ENCODE peak calls at places on chromosomes 2 and 18, in five cellular contexts. Y is HCT116, J is gastrocnemius medialis, I is colonic mucosa, B is neural progenitor cell. K is an unnamed sample. For H3K4me1, the result is how much of the 10 kb centered on the place peaks cover.

GRCh38 chr18:48470484-48471180 is 61.4 kb upstream of the ZBTB7C start:
- DNase-seq in Y (no peak), J (no peak), I (no peak), B (no peak), K (no peak)

GRCh38 chr18:48342125-48342524 is 67.1 kb downstream of the ZBTB7C start:
- DNase-seq in Y (no peak), J (no peak), I (no peak), B (peak), K (no peak)

GRCh38 chr18:74353169-74353775 is 37.6 kb downstream of the C18orf63 start:
- DNase-seq in Y (peak), J (peak), I (peak), B (peak), K (peak)

GRCh38 chr2:75592028-75592427 is 31.3 kb upstream of the EVA1A start:
- DNase-seq in Y (peak), J (no peak), I (no peak), B (no peak), K (no peak)

GRCh38 chr2:71008342-71008741 is 13.7 kb upstream of the TEX261 start:
- DNase-seq in Y (no peak), J (no peak), I (no peak), B (peak), K (no peak)

GRCh38 chr2:17520761-17521160 is 2.5 kb upstream of the RAD51AP2 start:
- DNase-seq in Y (no peak), J (no peak), I (no peak), B (no peak), K (no peak)

GRCh38 chr18:23250893-23251656 is 115.8 kb downstream of the CABLES1 start:
- DNase-seq in Y (no peak), J (no peak), I (no peak), B (no peak), K (no peak)

GRCh38 chr2:72081450-72081849 is 66.2 kb downstream of the CYP26B1 start:
- DNase-seq in Y (no peak), J (no peak), I (no peak), B (no peak), K (no peak)

GRCh38 chr2:56170536-56170935 is 13.3 kb upstream of the CCDC85A start:
- DNase-seq in Y (no peak), J (no peak), I (no peak), B (no peak), K (no peak)

GRCh38 chr2:149290662-149291061 is 39.7 kb upstream of the LYPD6 start:
- DNase-seq in Y (no peak), J (no peak), I (no peak), B (peak), K (no peak)

GRCh38 chr2:96594282-96594681 is 43.8 kb downstream of the KANSL3 start:
- DNase-seq in Y (no peak), J (no peak), I (no peak), B (no peak), K (no peak)

GRCh38 chr2:80058562-80058961 is 246.0 kb downstream of the LRRTM1 start:
- DNase-seq in Y (no peak), J (no peak), I (no peak), B (peak), K (no peak)

GRCh38 chr2:50863856-50864255 is 168.1 kb downstream of the NRXN1 start:
- DNase-seq in Y (no peak), J (no peak), I (no peak), B (peak), K (no peak)

GRCh38 chr18:7946724-7947377 is 379.7 kb downstream of the PTPRM start:
- DNase-seq in Y (peak), J (no peak), I (peak), B (peak), K (peak)

GRCh38 chr2:54634564-54635511 is 88.6 kb upstream of the EML6 start:
- DNase-seq in Y (no peak), J (peak), I (no peak), B (no peak), K (no peak)

GRCh38 chr2:67057901-67058703 is 339.0 kb upstream of the ETAA1 start:
- DNase-seq in Y (no peak), J (no peak), I (no peak), B (no peak), K (peak)

GRCh38 chr2:203685081-203685621 is 21.3 kb upstream of the CD28 start:
- DNase-seq in Y (no peak), J (no peak), I (no peak), B (no peak), K (no peak)

GRCh38 chr18:55869547-55869946 is 281.6 kb upstream of the TCF4 start:
- DNase-seq in Y (no peak), J (no peak), I (no peak), B (no peak), K (no peak)

GRCh38 chr2:26457241-26457666 is 20.7 kb downstream of the OTOF start:
- DNase-seq in Y (no peak), J (no peak), I (no peak), B (no peak), K (peak)

GRCh38 chr2:138132108-138132507 is 167.8 kb downstream of the HNMT start:
- DNase-seq in Y (no peak), J (no peak), I (no peak), B (no peak), K (no peak)

GRCh38 chr2:168178520-168178919 is 68.9 kb downstream of the STK39 start:
- DNase-seq in Y (no peak), J (no peak), I (no peak), B (no peak), K (no peak)

GRCh38 chr2:241492174-241492565 is 16.2 kb downstream of the STK25 start:
- DNase-seq in Y (no peak), J (no peak), I (no peak), B (no peak), K (no peak)

GRCh38 chr18:28015671-28016070 is 161.3 kb downstream of the CDH2 start:
- DNase-seq in Y (no peak), J (no peak), I (no peak), B (no peak), K (no peak)

GRCh38 chr2:230890696-230891095 is 26.0 kb downstream of the ITM2C start:
- DNase-seq in Y (no peak), J (no peak), I (no peak), B (no peak), K (no peak)
- H3K4me1 ChIP-seq in Y (under half), J (under half), I (under half), B (under half), K (under half)

DNA sequence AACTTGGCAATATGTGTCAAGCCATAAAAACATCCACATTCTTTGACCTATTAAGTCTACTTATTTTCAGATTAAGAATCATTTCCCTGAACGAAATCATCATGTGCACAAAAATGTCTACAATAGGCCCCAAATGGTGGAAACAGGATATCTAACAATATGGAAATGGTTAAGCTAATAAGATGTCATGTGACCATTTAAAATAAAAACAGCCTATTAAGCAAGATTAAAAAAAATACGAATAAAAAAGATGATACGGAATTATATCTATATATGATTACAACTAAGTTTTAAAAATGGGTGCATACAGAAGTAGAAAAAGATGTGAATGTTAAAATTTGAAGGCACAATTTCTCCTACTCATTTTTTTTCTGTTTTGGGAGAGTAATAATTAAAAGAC is 118.6 kb upstream of the ACVR1C start:
- DNase-seq in Y (no peak), J (no peak), I (no peak), B (no peak), K (no peak)
- H3K27ac ChIP-seq in Y (no peak), J (peak), I (no peak), B (no peak), K (no peak)

GRCh38 chr2:105397959-105398521 is 811 bp downstream of the FHL2 start:
- DNase-seq in Y (no peak), J (no peak), I (no peak), B (no peak), K (peak)

GRCh38 chr2:105394951-105395611 is 3.8 kb downstream of the FHL2 start:
- DNase-seq in Y (no peak), J (no peak), I (no peak), B (no peak), K (no peak)

GRCh38 chr2:105395691-105396090 is 3.2 kb downstream of the FHL2 start:
- DNase-seq in Y (no peak), J (no peak), I (no peak), B (no peak), K (no peak)

GRCh38 chr2:105397025-105397722 is 1.7 kb downstream of the FHL2 start:
- DNase-seq in Y (peak), J (no peak), I (no peak), B (no peak), K (no peak)

DNA sequence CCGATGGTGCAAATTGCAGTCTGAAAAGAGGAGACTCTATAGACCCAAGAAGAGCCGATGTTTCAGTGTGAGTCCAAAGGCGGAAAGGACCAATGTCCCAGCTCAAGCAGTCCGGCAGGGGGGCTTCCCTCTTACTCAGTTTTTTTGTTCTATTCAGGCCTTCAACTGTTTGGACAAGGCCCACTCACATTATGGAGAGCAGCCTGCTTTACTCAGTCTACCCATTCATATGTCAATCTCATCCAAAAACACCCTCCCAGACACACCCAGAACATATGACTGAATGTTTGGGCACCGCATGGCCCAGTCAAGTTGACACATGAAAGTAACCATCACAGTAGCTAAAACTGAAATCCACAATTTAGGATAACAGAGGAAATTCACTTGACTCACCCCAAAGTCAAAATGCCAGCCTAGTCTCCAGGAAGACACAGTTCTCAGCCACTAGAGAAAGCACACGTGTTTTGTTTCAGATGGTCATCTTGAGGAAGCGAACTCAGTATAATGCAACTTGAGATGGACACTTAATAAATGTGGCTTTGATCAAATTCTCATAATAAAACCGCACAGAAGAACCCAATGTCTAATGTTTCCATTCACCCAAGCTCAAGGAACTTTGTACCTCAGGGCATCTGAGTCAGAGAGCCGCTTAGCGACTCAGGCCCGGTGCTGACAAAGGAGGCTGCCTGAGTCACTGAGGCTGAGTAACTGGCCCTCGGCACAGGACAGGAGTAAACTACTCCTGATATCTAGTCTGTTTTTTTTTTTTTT is 2.4 kb downstream of the FHL2 start:
- DNase-seq in Y (peak), J (peak), I (peak), B (no peak), K (peak)
- H3K4me3 ChIP-seq in Y (peak), J (peak), I (peak), B (no peak), K (peak)

DNA sequence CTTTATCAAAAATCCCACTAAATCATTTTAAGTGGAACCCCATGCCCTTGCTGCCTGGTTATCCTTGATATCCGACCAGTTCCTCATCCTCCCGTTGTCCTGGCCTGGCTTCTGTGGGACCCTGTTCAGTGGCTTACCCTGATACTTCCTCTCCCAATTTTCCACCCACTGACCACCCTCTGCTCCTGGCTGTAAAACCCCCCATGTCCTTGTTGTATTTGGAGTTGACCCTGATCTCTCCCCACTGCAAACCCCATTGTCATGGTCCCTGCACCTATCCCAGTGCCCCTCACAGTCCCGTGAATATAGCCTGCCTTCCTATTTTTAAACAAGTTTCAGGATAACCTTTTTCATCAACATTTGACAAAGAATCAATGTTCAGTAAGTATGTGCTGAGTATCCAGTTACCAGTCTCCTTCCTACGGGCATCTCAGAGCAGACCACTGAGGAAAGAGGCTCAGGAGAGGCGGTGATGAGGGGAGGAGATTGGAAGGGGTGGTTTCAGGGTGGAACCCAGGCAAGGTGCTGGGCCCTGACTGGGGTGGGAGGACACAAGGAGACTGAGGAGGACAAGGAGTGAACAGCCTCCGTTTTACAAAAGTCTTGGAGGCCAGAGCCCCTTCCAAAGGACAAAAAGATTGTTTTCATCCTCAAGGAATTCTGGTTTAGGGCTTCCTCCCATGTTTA is 131.8 kb downstream of the PXDN start:
- DNase-seq in Y (no peak), J (no peak), I (no peak), B (no peak), K (no peak)
- H3K4me1 ChIP-seq in Y (under half), J (under half), I (under half), B (under half), K (under half)

GRCh38 chr2:181646415-181646987 is 10.4 kb downstream of the CERKL start:
- DNase-seq in Y (no peak), J (no peak), I (no peak), B (no peak), K (no peak)

GRCh38 chr2:181643158-181643557 is 13.7 kb downstream of the CERKL start:
- DNase-seq in Y (no peak), J (no peak), I (no peak), B (no peak), K (no peak)

GRCh38 chr2:181639686-181640085 is 17.2 kb downstream of the CERKL start:
- DNase-seq in Y (no peak), J (no peak), I (no peak), B (no peak), K (no peak)

DNA sequence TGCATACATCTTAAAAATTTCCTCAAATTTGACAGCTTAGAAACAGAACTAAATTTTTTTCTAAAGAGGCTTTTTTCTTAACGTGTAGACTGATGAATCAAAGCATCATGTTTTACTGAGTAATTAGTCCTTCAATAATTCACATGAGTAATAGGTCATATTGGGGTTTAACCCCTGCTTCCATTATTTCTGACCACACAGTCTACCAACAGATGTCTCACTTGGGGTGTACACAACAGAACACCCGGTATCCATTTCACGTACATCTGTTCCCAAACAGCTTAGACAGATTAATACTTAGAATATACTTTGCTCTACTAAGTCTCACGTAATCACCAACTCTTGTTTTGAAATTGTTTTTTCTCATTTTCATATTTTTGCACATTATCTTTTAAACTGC is 14.8 kb downstream of the CERKL start:
- DNase-seq in Y (no peak), J (no peak), I (no peak), B (no peak), K (no peak)
- H3K27ac ChIP-seq in Y (no peak), J (no peak), I (no peak), B (no peak), K (no peak)

DNA sequence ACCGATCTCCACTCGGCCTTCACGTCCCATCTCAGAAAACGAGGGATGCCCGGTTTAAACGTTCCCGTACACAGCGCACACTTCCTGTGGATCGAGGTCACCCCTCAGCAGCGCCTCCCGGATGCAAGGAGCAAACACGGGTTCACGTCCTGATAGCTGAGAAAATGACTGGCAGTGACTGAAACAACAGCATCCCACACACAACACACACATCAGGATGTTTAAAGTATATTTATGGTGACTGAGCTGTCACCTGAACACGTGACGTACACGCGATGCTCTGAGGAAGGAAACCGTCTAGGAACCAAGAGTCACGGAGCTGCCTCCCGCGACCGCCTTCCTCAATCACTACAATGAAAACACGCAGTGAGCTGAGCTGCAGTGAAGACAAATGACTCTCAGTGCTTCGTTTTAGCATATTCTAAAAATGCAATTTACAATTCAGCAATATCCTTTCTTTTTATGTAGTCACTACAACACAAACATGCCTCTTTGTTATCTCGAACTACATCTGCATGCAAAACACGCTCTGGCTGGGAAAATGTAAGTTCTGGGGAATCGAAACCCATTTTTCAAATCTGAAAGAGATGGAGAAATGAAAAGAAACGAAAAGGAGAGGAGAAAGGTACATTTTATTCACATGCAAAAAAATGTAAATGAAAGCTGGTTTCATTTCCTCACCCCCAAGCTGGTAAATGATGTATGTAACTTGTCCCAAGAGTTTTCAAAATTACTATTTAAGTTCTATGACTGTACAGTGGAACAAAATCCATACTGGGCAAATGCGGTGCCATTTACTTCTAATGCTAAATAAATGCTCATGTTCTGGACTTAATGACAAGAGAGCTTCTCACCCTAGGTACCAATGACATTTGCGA is 19.8 kb downstream of the HDAC4 start:
- DNase-seq in Y (no peak), J (no peak), I (no peak), B (no peak), K (no peak)
- H3K4me3 ChIP-seq in Y (no peak), J (no peak), I (no peak), B (no peak), K (no peak)

GRCh38 chr2:25310690-25310964 is 31.1 kb downstream of the DNMT3A start:
- DNase-seq in Y (no peak), J (no peak), I (no peak), B (no peak), K (no peak)

GRCh38 chr2:25309402-25309801 is 32.3 kb downstream of the DNMT3A start:
- DNase-seq in Y (peak), J (no peak), I (peak), B (peak), K (peak)

GRCh38 chr2:25311866-25312575 is 29.7 kb downstream of the DNMT3A start:
- DNase-seq in Y (no peak), J (peak), I (no peak), B (no peak), K (no peak)

GRCh38 chr2:25312958-25313710 is 28.6 kb downstream of the DNMT3A start:
- DNase-seq in Y (no peak), J (no peak), I (no peak), B (no peak), K (no peak)

GRCh38 chr2:25310965-25311865 is 30.5 kb downstream of the DNMT3A start:
- DNase-seq in Y (peak), J (no peak), I (peak), B (peak), K (peak)
- H3K4me1 ChIP-seq in Y (under half), J (half or more), I (under half), B (under half), K (under half)

DNA sequence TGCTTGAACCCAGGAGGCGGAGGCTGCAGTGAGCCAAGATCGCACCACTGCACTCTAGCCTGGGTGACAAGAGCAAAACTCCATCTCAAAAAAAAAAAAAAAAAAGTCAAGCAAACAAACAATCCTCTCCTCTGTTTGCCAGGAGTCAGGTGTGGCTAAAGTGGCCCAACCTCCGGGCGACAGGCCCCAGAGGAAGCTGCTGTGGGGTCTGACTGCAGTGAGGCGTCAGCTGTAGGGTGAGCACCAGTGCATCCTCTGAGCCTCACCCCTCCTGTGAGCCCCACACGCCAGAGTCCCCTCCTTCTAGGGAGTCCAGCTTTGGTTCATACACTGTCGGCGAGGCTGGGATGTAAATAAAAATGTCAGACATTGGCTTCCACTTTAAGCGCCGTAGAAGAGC is 76.5 kb upstream of the HS6ST1 start:
- DNase-seq in Y (no peak), J (no peak), I (no peak), B (no peak), K (no peak)
- H3K27ac ChIP-seq in Y (no peak), J (no peak), I (no peak), B (no peak), K (no peak)

DNA sequence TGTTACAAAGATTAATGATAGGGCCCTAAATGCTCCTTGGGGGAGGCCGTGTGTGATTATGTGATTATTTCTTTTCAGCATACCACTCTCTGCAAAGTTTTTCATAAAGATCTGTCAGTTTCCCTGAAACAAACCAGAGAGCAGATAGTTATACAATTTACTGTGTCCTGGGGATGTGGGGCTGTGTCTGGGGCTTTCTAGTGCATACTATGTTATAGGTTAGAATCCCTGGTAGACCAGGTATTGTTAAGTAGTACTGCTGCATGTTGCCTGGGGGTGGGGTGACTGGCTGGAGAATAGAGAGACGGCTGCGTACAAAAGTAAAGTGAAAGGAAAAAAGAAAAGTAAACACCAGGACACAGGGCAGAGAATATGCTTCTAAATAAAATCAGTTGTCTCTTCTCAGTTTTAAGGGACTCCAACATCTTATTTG is 3.3 kb upstream of the CCBE1 start:
- DNase-seq in Y (no peak), J (no peak), I (no peak), B (no peak), K (peak)
- H3K4me3 ChIP-seq in Y (no peak), J (no peak), I (no peak), B (no peak), K (no peak)